ENCODE peak calls at places on chromosome 1, in nine cellular contexts. H is psoas muscle, Z is ovary, E is progenitor cell of endocrine pancreas, T is pancreas, A is uterus, W is IMR-90, J is dorsolateral prefrontal cortex, Y is upper lobe of right lung. R is an unnamed sample.

GRCh38 chr1:82139751-82140468 is 339.2 kb downstream of the ADGRL2 start:
- DNase-seq in J (no peak), H (no peak), T (no peak), A (no peak), E (no peak), W (no peak), Y (no peak), Z (no peak), R (no peak)

GRCh38 chr1:167011560-167012191 is 22.6 kb downstream of the MAEL start:
- DNase-seq in T (no peak), H (no peak), A (no peak), Z (no peak), J (no peak), E (no peak), Y (no peak), W (no peak), R (no peak)

GRCh38 chr1:182833271-182833670 is 5.9 kb upstream of the DHX9 start:
- DNase-seq in A (no peak), Z (no peak), Y (no peak), J (no peak), H (no peak), E (no peak), W (peak), T (no peak), R (no peak)

GRCh38 chr1:119636500-119637089 is 11.5 kb downstream of the ZNF697 start:
- DNase-seq in A (no peak), J (no peak), T (no peak), H (no peak), E (no peak), Z (no peak), Y (no peak), W (no peak), R (no peak)

GRCh38 chr1:205666372-205667166 is 13.7 kb downstream of the SLC45A3 start:
- DNase-seq in H (no peak), Z (no peak), E (no peak), Y (no peak), A (no peak), W (no peak), J (no peak), T (no peak), R (no peak)

GRCh38 chr1:206839006-206839560 is 26.3 kb upstream of the IL20 start:
- DNase-seq in A (no peak), Z (no peak), Y (no peak), H (no peak), J (no peak), E (no peak), T (no peak), W (no peak), R (no peak)

GRCh38 chr1:3922201-3922725 is 22.2 kb upstream of the C1orf174 start:
- DNase-seq in J (no peak), W (no peak), Y (peak), Z (no peak), T (no peak), H (no peak), E (no peak), A (no peak), R (no peak)

GRCh38 chr1:189962171-189962570 is 515.5 kb downstream of the BRINP3 start:
- DNase-seq in E (no peak), T (no peak), W (peak), A (no peak), H (no peak), J (no peak), Y (no peak), Z (no peak), R (no peak)

GRCh38 chr1:2277741-2278488 is 49.8 kb downstream of the SKI start:
- DNase-seq in Y (peak), E (no peak), A (peak), T (no peak), W (no peak), Z (no peak), J (no peak), H (peak), R (no peak)

GRCh38 chr1:203371288-203371687 is 20.4 kb upstream of the FMOD start:
- DNase-seq in Z (no peak), T (no peak), E (no peak), A (no peak), J (no peak), W (no peak), Y (no peak), H (no peak), R (peak)

GRCh38 chr1:167627865-167628641 is 2.0 kb upstream of the RCSD1 start:
- DNase-seq in E (no peak), H (no peak), Z (no peak), T (no peak), W (no peak), Y (no peak), J (no peak), A (peak), R (no peak)

GRCh38 chr1:226309398-226310122 is 596 bp upstream of the LIN9 start:
- DNase-seq in A (peak), H (no peak), E (no peak), J (peak), Y (no peak), Z (peak), W (no peak), T (peak), R (peak)

GRCh38 chr1:228048659-228049333 is 33.7 kb upstream of the ARF1 start:
- DNase-seq in Y (peak), Z (no peak), A (no peak), H (no peak), T (no peak), J (no peak), E (no peak), W (no peak), R (peak)

GRCh38 chr1:157993179-157994080 is at the start of gene KIRREL1:
- DNase-seq in W (peak), H (peak), Y (peak), E (peak), Z (peak), A (peak), J (no peak), T (no peak), R (no peak)

GRCh38 chr1:90944006-90944405 is 77.8 kb downstream of the ZNF644 start:
- DNase-seq in J (no peak), E (no peak), H (no peak), Y (no peak), Z (no peak), T (no peak), A (no peak), W (no peak), R (no peak)

GRCh38 chr1:205396972-205397616 is 24.8 kb downstream of the LEMD1 start:
- DNase-seq in T (no peak), W (peak), E (no peak), Y (no peak), H (no peak), A (no peak), Z (no peak), J (peak), R (no peak)

GRCh38 chr1:150999051-150999674 is 7.5 kb downstream of the MINDY1 start:
- DNase-seq in A (no peak), Y (no peak), Z (no peak), J (no peak), H (no peak), T (no peak), W (peak), E (no peak), R (no peak)

GRCh38 chr1:243495442-243496172 is 239.8 kb downstream of the SDCCAG8 start:
- DNase-seq in Y (no peak), H (no peak), E (no peak), Z (no peak), T (no peak), A (no peak), W (peak), J (no peak), R (no peak)

GRCh38 chr1:83741348-83741747 is 257.6 kb downstream of the TTLL7 start:
- DNase-seq in A (no peak), H (no peak), W (no peak), Z (no peak), Y (no peak), T (no peak), J (no peak), E (no peak), R (no peak)

GRCh38 chr1:16145030-16145987 is 10.6 kb downstream of the EPHA2 start:
- DNase-seq in W (peak), Z (peak), E (no peak), J (no peak), Y (peak), A (peak), H (peak), T (peak), R (no peak)

GRCh38 chr1:74467786-74468377 is 44.5 kb downstream of the LRRC53 start:
- DNase-seq in E (no peak), Z (no peak), W (peak), H (no peak), Y (no peak), A (no peak), T (no peak), J (no peak), R (no peak)

GRCh38 chr1:158951956-158952355 is 20.6 kb downstream of the PYHIN1 start:
- DNase-seq in J (no peak), E (no peak), Y (no peak), H (no peak), A (no peak), T (no peak), Z (no peak), W (no peak), R (no peak)

GRCh38 chr1:220093361-220094015 is 444 bp upstream of the IARS2 start:
- DNase-seq in J (no peak), Z (no peak), A (peak), W (no peak), H (no peak), Y (no peak), T (no peak), E (no peak), R (no peak)

GRCh38 chr1:85278853-85279314 is 2.5 kb upstream of the BCL10 start:
- DNase-seq in A (peak), E (no peak), J (peak), H (no peak), W (peak), T (peak), Z (no peak), Y (no peak), R (no peak)

GRCh38 chr1:180731131-180731530 is 99.3 kb downstream of the XPR1 start:
- DNase-seq in E (no peak), A (no peak), J (no peak), W (no peak), Z (no peak), Y (no peak), T (no peak), H (no peak), R (no peak)

GRCh38 chr1:59128239-59128736 is 168.6 kb upstream of the FGGY start:
- DNase-seq in Y (no peak), H (no peak), T (no peak), Z (no peak), J (no peak), E (no peak), W (peak), A (no peak), R (no peak)

GRCh38 chr1:230596306-230596705 is 46.0 kb upstream of the COG2 start:
- DNase-seq in T (no peak), A (no peak), E (no peak), Z (no peak), H (no peak), Y (no peak), J (no peak), W (no peak), R (no peak)

GRCh38 chr1:13461977-13462376 is 51.7 kb downstream of the PRAMEF20 start:
- DNase-seq in T (no peak), J (no peak), Y (no peak), E (no peak), W (no peak), Z (no peak), A (no peak), H (no peak), R (no peak)

GRCh38 chr1:219177363-219177762 is 3.7 kb downstream of the LYPLAL1 start:
- DNase-seq in Y (no peak), Z (no peak), A (no peak), J (no peak), T (no peak), H (no peak), E (no peak), W (no peak), R (no peak)

GRCh38 chr1:151989131-151989868 is 4.4 kb downstream of the S100A10 start:
- DNase-seq in E (no peak), J (no peak), H (peak), A (peak), W (peak), Y (peak), T (no peak), Z (peak), R (no peak)

GRCh38 chr1:153553691-153554608 is 4.9 kb upstream of the S100A3 start:
- DNase-seq in A (no peak), E (no peak), H (no peak), W (no peak), T (no peak), J (no peak), Y (peak), Z (no peak), R (no peak)

GRCh38 chr1:236489710-236490377 is 33.9 kb upstream of the LGALS8 start:
- DNase-seq in Y (no peak), J (no peak), W (peak), T (no peak), E (no peak), H (no peak), A (no peak), Z (no peak), R (no peak)

GRCh38 chr1:226034482-226034881 is 28.0 kb upstream of the H3-3A start:
- DNase-seq in W (peak), Z (peak), E (no peak), J (peak), Y (peak), H (peak), A (peak), T (peak), R (no peak)

GRCh38 chr1:52142220-52143153 is 598 bp downstream of the ZFYVE9 start:
- DNase-seq in J (no peak), W (peak), E (peak), A (peak), Y (peak), Z (peak), T (peak), H (peak), R (peak)

GRCh38 chr1:227906550-227906991 is 41.2 kb downstream of the WNT9A start:
- DNase-seq in J (no peak), Y (no peak), W (no peak), H (no peak), A (no peak), E (no peak), T (no peak), Z (no peak), R (no peak)

GRCh38 chr1:23561076-23561812 is 1.9 kb upstream of the ID3 start:
- DNase-seq in Z (no peak), E (no peak), T (no peak), W (no peak), J (no peak), A (no peak), H (no peak), Y (no peak), R (no peak)

GRCh38 chr1:241048558-241048957 is 308.4 kb downstream of the RGS7 start:
- DNase-seq in A (no peak), E (no peak), H (no peak), T (no peak), Y (no peak), J (no peak), Z (no peak), W (no peak), R (no peak)

GRCh38 chr1:112614460-112615065 is 4.4 kb downstream of the ST7L start:
- DNase-seq in W (peak), A (no peak), T (no peak), E (no peak), Z (no peak), Y (no peak), J (no peak), H (no peak), R (no peak)
- TF ChIP-seq CTCF in W (peak), A (no peak), T (no peak), E (peak), Z (no peak), Y (peak), J (peak), H (peak), R (peak)

DNA sequence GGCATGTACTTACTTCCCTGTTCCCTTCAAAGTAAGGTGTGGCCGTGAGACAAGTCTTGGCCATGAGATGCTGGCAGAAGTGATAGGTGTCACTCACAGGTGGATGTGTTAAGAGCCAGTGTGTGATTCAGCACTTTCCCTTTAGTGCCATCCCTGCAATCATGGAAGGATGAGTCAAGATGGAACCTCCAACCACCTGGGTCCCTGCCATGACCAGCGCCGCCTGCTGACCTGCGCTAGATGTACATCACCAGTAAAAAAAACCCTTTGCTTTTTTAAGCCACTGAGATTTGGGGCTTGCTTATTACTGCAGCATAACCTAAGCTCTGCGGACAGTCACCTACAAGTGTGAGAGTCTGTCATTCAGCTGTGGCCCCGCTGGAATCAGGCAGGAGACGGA is 71.7 kb downstream of the TOMM20 start:
- DNase-seq in H (no peak), A (no peak), T (no peak), E (no peak), W (no peak), Z (no peak), J (no peak), Y (no peak), R (no peak)
- TF ChIP-seq CTCF in H (no peak), A (no peak), T (no peak), E (no peak), W (no peak), Z (no peak), J (no peak), Y (no peak), R (peak)

DNA sequence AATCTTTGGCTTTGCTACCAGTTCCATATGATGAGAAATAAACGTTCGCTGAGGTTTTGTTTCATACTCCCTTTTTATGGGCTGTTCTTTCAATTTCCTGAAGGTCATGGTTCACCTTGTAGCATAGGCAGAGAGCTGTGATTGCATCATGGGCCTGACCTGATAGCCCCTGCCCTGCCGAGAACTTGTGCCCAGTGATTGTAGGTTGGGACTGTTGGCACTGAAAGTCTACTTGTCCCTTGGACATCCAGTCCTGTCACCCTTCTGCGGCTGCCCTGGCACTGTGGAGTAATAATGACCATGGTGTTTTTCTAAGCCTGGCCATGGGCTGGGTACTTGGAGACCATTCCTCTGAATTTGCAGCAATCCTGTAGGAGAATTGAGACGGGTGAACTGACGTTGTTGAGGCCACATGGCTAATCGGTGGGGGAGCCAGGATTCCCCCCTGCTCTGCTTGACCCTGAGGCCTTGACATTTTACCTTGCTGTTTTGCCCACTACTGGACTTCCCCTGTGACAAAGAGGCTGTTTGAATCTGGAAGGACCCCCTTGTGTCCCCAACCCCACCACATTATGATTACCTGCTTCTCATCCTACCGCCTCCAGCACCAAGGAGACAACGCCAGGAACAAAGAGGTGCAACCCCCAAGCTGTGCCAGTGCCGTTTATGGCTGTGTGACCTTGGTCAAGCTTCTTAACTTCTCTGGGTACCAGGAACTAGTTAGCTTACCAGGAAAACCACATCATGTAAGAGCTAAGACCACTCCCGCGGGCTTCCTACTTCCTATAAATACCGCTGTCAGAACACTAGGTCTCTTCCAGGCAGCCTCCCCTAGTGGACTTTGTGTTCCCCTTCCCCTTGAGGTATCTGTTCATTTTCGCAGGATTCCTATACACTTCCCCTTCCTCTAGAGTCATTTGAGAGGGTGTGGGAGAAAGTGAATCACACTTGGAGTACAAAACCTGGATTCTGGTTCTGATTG is 23.4 kb downstream of the SESN2 start:
- DNase-seq in Z (no peak), W (no peak), T (no peak), A (no peak), Y (no peak), J (no peak), H (no peak), E (no peak), R (no peak)
- TF ChIP-seq CTCF in Z (no peak), W (no peak), T (no peak), A (no peak), Y (no peak), J (no peak), H (no peak), E (no peak), R (no peak)

GRCh38 chr1:47104816-47105215 is 32.4 kb upstream of the CYP4A22 start:
- DNase-seq in W (no peak), E (no peak), H (no peak), T (no peak), Y (no peak), Z (no peak), A (no peak), J (no peak), R (no peak)
- TF ChIP-seq CTCF in W (no peak), E (no peak), H (no peak), T (no peak), Y (no peak), Z (no peak), A (no peak), J (no peak), R (no peak)

GRCh38 chr1:92307980-92308379 is 9.1 kb downstream of the RPAP2 start:
- DNase-seq in Z (no peak), W (no peak), T (no peak), A (no peak), J (no peak), Y (no peak), E (no peak), H (no peak), R (no peak)
- TF ChIP-seq CTCF in Z (no peak), W (no peak), T (no peak), A (no peak), J (no peak), Y (no peak), E (no peak), H (no peak), R (no peak)

DNA sequence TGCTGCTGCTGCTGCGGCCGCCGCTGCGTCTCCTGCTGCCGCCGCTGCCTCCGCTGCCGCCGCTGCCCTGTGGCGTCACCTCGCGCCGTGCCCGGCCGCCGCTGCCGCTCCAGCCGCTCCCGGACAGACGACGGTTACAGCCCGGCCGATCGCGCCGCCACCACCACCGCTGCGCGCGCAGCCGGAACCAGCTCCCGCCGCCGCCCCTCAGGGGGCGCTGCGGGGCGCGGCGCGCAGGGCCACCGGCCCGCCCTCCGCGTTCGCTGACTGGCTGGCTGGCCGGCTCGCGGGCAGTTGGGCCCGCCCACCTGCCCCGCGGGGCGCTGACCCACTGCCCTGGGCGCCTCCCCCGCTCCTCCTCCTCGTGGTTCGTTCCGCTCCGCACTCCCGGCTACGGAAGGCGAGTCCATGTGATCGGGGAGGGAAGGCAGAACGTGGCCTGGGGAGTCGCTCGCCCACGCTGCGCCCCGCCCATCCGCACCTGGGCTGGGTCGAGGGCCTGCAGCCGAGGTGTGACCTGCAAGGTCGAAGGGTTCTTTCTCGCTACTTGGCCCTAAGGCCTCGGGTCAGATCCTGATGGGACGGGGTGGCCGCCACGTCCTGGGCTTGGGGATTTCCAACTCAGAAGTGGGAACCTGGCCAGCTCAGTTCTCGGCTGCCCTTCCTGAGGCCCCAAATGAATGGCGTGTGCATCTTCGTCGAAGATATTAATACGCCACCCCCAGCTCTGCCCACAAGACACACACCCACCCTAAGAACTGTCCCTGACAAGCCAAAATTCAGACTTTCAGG is at the start of gene PTP4A2:
- DNase-seq in H (peak), J (peak), E (peak), Y (peak), A (peak), W (peak), T (peak), Z (peak), R (peak)
- TF ChIP-seq CTCF in H (peak), J (peak), E (peak), Y (peak), A (peak), W (peak), T (peak), Z (peak), R (peak)

GRCh38 chr1:60828944-60829343 is 253.4 kb upstream of the NFIA start:
- DNase-seq in A (no peak), E (no peak), H (no peak), W (no peak), T (no peak), Y (no peak), J (no peak), Z (no peak), R (no peak)
- TF ChIP-seq CTCF in A (no peak), E (no peak), H (no peak), W (no peak), T (no peak), Y (no peak), J (no peak), Z (no peak), R (no peak)